ENCODE peak calls at places on chromosomes 2 and 18, in four cellular contexts. L is HCT116, G is K562, J is HepG2. Z is an unnamed sample.

GRCh38 chr2:241666627-241667400 is 19.8 kb downstream of the DTYMK start:
- DNase-seq in L (no peak), G (no peak), J (no peak), Z (no peak)

GRCh38 chr18:62537042-62537894 is 14.4 kb downstream of the ZCCHC2 start:
- DNase-seq in L (no peak), G (no peak), J (no peak), Z (no peak)

GRCh38 chr2:231287696-231288095 is 89.3 kb downstream of the ARMC9 start:
- DNase-seq in L (no peak), G (no peak), J (no peak), Z (no peak)

GRCh38 chr2:106358081-106358480 is 110.1 kb downstream of the RGPD3 start:
- DNase-seq in L (no peak), G (no peak), J (no peak), Z (no peak)

GRCh38 chr18:48218285-48219022 is 190.7 kb downstream of the ZBTB7C start:
- DNase-seq in L (no peak), G (no peak), J (no peak), Z (no peak)

GRCh38 chr2:26964446-26964845 is 6.0 kb upstream of the MAPRE3 start:
- DNase-seq in L (no peak), G (no peak), J (no peak), Z (no peak)

GRCh38 chr2:177816740-177817139 is 255.8 kb downstream of the PDE11A start:
- DNase-seq in L (no peak), G (no peak), J (no peak), Z (no peak)

GRCh38 chr18:74139414-74139813 is 8.2 kb downstream of the FBXO15 start:
- DNase-seq in L (no peak), G (no peak), J (no peak), Z (no peak)

GRCh38 chr2:149449017-149449416 is 118.6 kb downstream of the LYPD6 start:
- DNase-seq in L (no peak), G (no peak), J (no peak), Z (no peak)

DNA sequence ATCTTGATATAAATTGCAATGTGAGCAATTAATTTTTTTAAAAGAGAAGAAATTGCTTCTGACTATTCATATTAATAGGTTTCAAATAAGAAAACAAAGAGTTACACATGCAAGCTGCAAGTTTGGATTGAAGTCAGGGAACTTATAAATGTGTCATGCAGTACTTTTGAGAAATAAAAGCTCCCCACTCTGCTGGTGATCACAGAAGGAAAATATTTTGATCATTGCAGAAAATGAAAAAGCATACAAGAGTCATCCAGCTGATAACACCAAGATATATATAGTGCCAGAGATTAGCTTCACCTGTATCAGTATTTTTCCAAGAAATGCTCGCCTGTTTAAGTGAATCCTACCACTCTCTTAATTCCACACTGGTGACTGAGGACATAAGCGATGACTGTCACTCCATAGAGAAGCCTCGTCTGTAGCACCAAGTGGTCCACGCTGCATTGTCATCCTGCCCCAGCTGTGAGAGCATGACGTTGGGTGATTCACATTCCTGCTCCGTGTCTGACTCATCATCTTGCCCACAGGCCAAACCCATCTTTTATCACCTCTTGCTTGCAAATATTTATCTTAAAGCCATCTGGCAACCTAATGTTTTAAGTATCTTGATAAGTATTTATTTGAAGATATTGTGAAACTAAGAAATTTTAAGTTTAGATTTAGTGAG is 178.0 kb downstream of the ASXL3 start:
- DNase-seq in L (no peak), G (no peak), J (no peak), Z (no peak)
- TF ChIP-seq SP1 in L (no peak), G (no peak), J (no peak), Z (no peak)

DNA sequence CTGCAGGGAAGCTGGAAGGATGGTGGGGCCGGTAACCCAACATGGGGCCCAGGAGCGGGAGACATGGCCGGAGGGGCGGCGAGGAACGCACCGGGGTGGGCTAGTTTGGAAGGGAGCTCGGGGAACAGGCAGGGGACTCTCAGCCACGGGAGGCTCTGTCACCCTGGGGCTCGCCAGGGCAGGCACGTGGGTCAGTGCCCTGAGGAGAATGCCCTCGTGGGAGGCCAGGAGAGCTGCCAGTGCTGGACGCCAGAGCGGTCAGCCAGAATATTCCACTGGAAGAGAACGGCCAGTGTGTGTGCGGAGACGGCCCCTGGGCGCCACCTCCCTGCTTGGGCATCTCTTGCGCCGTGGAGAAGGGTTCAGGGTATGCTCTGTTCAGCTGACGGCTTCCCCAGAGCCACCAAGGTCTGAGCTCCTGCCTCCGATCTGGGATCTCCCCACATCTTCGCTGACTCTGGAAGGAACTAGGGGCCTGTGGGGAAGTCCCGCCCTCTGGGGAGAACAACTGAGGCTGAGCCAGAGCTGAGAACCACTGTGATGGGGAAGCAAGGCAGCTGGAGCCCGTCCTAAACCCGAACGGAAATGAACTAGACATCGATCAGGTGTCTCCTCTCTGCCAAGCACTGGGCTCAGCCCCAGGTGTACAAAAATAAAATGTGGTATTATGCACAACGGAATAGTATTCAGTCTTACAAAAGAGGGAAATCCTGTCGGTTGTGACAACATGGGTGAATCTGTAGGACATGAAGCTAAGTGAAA is 49.3 kb downstream of the TNP1 start:
- DNase-seq in L (no peak), G (no peak), J (no peak), Z (no peak)
- TF ChIP-seq SP1 in L (no peak), G (no peak), J (no peak), Z (no peak)

GRCh38 chr2:127162261-127163089 is 55.5 kb upstream of the BIN1 start:
- DNase-seq in L (no peak), G (no peak), J (no peak), Z (no peak)

GRCh38 chr2:127161176-127162136 is 54.5 kb upstream of the BIN1 start:
- DNase-seq in L (no peak), G (no peak), J (no peak), Z (no peak)

GRCh38 chr2:127158614-127159290 is 51.8 kb upstream of the BIN1 start:
- DNase-seq in L (no peak), G (no peak), J (no peak), Z (no peak)

GRCh38 chr2:127157651-127158460 is 50.9 kb upstream of the BIN1 start:
- DNase-seq in L (no peak), G (no peak), J (peak; percentile 20), Z (peak; percentile 78)

GRCh38 chr2:127160676-127161075 is 53.7 kb upstream of the BIN1 start:
- DNase-seq in L (no peak), G (no peak), J (no peak), Z (no peak)
- TF ChIP-seq SP1 in L (no peak), G (no peak), J (no peak), Z (no peak)

GRCh38 chr2:55952415-55952814 is 28.8 kb upstream of the EFEMP1 start:
- DNase-seq in L (no peak), G (no peak), J (no peak), Z (no peak)
- TF ChIP-seq SP1 in L (no peak), G (no peak), J (no peak), Z (no peak)

Z was measured in WTC11.